ENCODE peak calls at places on chromosome 15, in five cellular contexts. I, E, Q, O and W are unnamed samples.
A peak's percentile ranks its signal among the peaks of the same experiment; 100 is the strongest.

GRCh38 chr15:80579611-80580010 is 115.5 kb upstream of the ABHD17C start:
- DNase-seq in O (no peak), E (no peak), Q (no peak), I (no peak), W (no peak)

GRCh38 chr15:72184165-72184811 is 13.3 kb downstream of the GRAMD2A start:
- DNase-seq in O (peak; percentile 39), E (no peak), I (no peak), Q (peak; percentile 76), W (peak; percentile 60)

GRCh38 chr15:43249236-43249635 is 17.5 kb downstream of the TGM5 start:
- DNase-seq in Q (no peak), O (no peak), E (no peak), I (no peak), W (no peak)

GRCh38 chr15:89419370-89419984 is 76.9 kb downstream of the RHCG start:
- DNase-seq in Q (no peak), O (peak; percentile 60), E (no peak), I (no peak), W (no peak)

GRCh38 chr15:96327155-96327741 is 3.3 kb upstream of the NR2F2 start:
- DNase-seq in Q (no peak), E (no peak), O (peak; percentile 92), I (peak; percentile 72), W (peak; percentile 74)

GRCh38 chr15:72197045-72197459 is 535 bp downstream of the GRAMD2A start:
- DNase-seq in Q (no peak), O (no peak), I (no peak), E (no peak), W (peak; percentile 28)

GRCh38 chr15:80560601-80561025 is 134.5 kb upstream of the ABHD17C start:
- DNase-seq in I (no peak), Q (no peak), O (peak; percentile 15), E (no peak), W (no peak)

GRCh38 chr15:62665449-62665848 is 377.1 kb upstream of the TPM1 start:
- DNase-seq in E (no peak), Q (no peak), I (no peak), O (peak; percentile 93), W (no peak)

GRCh38 chr15:42091753-42092665 is 2.4 kb downstream of the PLA2G4D start:
- DNase-seq in I (no peak), E (peak; percentile 40), Q (no peak), O (no peak), W (no peak)

GRCh38 chr15:42090781-42091180 is 3.6 kb downstream of the PLA2G4D start:
- DNase-seq in Q (no peak), O (no peak), I (no peak), E (peak; percentile 30), W (no peak)

GRCh38 chr15:42088801-42089640 is 5.3 kb downstream of the PLA2G4D start:
- DNase-seq in I (no peak), O (no peak), E (no peak), Q (no peak), W (peak; percentile 40)

GRCh38 chr15:42089942-42090341 is 4.4 kb downstream of the PLA2G4D start:
- DNase-seq in I (no peak), Q (no peak), O (no peak), E (no peak), W (no peak)

DNA sequence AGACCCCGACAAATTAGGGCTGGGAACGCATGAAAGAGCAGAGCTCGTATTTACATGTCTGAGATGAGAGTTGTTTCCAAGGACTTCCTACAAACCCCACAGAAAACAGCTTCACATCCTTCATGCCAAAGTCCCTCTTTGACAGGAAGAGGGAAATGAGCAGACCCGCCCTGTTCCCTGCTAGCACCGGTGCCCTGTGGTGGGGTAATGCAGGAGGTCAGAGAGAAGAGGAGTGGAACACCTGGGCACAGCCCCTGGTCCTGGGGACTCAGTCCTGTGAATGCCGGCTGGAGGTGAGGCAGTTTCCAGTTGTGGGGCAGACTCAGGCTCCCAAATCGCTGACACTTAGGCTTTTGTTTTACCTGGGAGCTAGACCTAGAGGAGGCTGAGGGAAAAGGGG is 4.0 kb downstream of the PLA2G4D start:
- DNase-seq in O (no peak), I (no peak), E (peak; percentile 38), Q (no peak), W (peak; percentile 69)
- H3K27me3 ChIP-seq in O (no peaks in the 10 kb centered on the region), I (peaks cover 22% of the 10 kb centered on the region), E (no peaks in the 10 kb centered on the region), Q (no peaks in the 10 kb centered on the region), W (no peaks in the 10 kb centered on the region)

DNA sequence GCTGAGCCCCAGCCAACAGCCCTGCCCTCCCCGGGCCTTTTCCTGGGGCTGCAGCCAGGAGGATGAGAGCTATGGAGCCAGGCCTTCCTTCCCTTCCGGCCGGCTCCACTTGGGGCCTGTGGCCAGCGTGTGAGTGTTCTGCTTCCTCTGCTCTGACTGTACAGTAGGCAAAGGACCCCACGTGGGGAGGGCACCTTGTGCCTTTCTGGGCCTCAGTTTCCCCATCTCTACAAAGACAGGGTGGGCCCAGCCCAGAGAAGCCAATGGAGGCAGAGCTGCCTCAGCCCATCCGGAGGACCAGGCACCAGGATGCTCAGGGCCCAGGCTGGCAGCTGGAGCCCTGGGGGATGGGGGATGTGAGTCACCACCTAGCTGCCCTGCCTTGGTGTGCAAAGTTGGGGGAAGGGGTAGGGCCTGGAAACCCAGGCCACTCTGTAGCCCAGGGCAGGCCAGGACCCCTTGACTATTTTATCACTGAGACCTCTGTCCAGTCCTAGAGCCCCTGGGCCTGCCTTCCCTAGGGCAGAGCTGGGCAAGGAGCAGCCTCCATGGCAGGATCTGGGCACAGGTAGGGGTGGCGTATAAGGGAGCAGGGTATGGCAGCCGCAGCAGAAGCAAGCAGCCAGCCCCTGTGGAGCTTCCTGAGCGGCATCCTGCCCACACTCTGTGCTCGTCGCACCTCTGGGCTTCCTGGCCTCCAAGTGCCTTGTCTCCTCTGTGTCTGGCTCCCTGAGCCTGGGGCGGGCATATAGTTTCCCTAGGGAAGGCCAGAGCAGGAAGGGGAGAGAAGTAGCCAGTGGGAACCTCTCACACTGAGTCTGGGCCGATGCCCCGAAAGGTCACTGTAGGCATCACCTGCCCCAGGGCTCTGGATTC is 1.8 kb downstream of the PSTPIP1 start:
- DNase-seq in Q (no peak), E (no peak), O (peak; percentile 57), I (no peak), W (no peak)
- H3K4me3 ChIP-seq in Q (no peak overlapping the region), E (peak overlapping the region; percentile 14), O (no peak overlapping the region), I (no peak overlapping the region), W (peak overlapping the region; percentile 56)

DNA sequence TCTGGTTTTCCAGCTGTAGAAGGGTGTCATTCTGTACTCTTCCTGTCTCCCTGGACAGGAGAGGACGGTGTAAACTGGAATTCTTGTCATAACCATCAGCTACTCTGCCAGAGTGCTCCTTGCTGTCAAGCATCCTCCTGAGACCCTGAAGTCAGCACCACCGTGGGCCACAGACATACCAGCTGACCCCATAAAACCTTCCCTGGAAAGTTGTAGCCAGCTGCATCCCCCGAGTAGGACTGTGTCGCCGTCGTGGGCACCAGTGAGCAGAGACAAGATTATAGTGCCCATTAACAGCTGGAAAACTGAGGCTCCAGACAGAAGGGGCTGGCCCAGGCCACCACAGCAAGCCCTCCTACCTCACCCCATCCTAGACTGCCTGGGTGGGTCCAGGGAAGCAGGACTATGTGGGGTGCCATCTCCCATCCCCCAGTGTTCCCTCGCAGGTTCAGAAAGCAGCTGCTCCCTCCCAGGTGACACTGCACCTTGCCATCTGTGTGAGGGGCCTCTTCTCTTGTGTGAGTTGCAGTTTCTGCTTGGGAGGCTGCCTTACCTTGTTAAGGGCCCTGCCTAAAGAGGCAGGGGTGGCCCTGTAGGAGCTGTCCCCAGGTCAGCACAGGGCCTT is 191.8 kb upstream of the LINGO1 start:
- DNase-seq in Q (no peak), E (no peak), I (no peak), O (no peak), W (no peak)
- H3K27me3 ChIP-seq in Q (no peaks in the 10 kb centered on the region), E (peaks cover under 1% of the 10 kb centered on the region), I (peaks cover 32% of the 10 kb centered on the region), O (peaks cover 42% of the 10 kb centered on the region), W (peaks cover 16% of the 10 kb centered on the region)

DNA sequence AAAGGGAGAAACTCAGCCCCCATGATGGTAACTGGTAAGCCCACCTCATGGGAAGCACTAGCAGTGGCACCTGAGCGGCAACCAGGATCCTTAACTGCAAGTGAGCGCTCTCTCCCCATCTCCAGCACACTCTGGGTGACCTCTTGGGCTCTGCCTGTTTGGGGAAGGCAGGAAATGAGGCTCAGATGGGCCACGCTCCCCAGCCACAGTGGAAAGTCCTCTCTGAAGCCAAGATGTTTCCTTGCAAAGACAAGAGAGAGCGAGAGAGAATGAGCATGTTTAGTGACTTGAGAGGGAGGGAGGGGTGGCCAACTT is 289.0 kb downstream of the UACA start:
- DNase-seq in E (no peak), I (no peak), Q (no peak), O (no peak), W (no peak)
- H3K4me3 ChIP-seq in E (no peak overlapping the region), I (no peak overlapping the region), Q (no peak overlapping the region), O (no peak overlapping the region), W (no peak overlapping the region)

GRCh38 chr15:65355983-65356353 is 21.8 kb downstream of the IGDCC3 start:
- DNase-seq in I (no peak), O (no peak), Q (no peak), E (no peak), W (no peak)

GRCh38 chr15:65354835-65355172 is 23.0 kb downstream of the IGDCC3 start:
- DNase-seq in O (no peak), Q (no peak), E (no peak), I (no peak), W (no peak)

GRCh38 chr15:65355173-65355982 is 22.4 kb downstream of the IGDCC3 start:
- DNase-seq in E (no peak), O (no peak), I (no peak), Q (no peak), W (no peak)
- H3K27me3 ChIP-seq in E (peaks cover 7% of the 10 kb centered on the region), O (peaks cover 2% of the 10 kb centered on the region), I (peaks cover 27% of the 10 kb centered on the region), Q (no peaks in the 10 kb centered on the region), W (peaks cover 6% of the 10 kb centered on the region)

GRCh38 chr15:79092382-79092781 is 1.8 kb upstream of the RASGRF1 start:
- DNase-seq in I (no peak), E (no peak), Q (no peak), O (no peak), W (no peak)

GRCh38 chr15:79091204-79091867 is 756 bp upstream of the RASGRF1 start:
- DNase-seq in E (no peak), I (no peak), Q (no peak), O (peak; percentile 19), W (no peak)

GRCh38 chr15:79089890-79090486 is 592 bp downstream of the RASGRF1 start:
- DNase-seq in O (peak; percentile 2), Q (no peak), E (peak; percentile 21), I (no peak), W (no peak)

GRCh38 chr15:79089331-79089889 is 1.2 kb downstream of the RASGRF1 start:
- DNase-seq in I (no peak), E (peak; percentile 16), O (no peak), Q (no peak), W (no peak)

GRCh38 chr15:79090487-79091203 is at the start of gene RASGRF1:
- DNase-seq in O (peak; percentile 6), E (peak; percentile 11), Q (no peak), I (no peak), W (no peak)
- H3K4me3 ChIP-seq in O (peak within 1 kb of the TSS; percentile 20), E (no peak within 1 kb of the TSS), Q (peak within 1 kb of the TSS; percentile 36), I (no peak within 1 kb of the TSS), W (no peak within 1 kb of the TSS)